ENCODE peak calls at places on chromosomes 11 and 22, in seven cellular contexts. F is activated gamma-delta T cell; D is NCI-H1694; T is NAMALWA; Q is stimulated activated CD8-positive, alpha-beta memory T cell treated with anti-CD3 and anti-CD28 coated beads, Interleukin-4, amount 100 ng/mL, for 4 hours; S is T47D; V is HCT116. I is an unnamed sample.

GRCh38 chr11:2808850-2809847 is 76.4 kb downstream of the CDKN1C start:
- DNase-seq in V (no peak), T (no peak), Q (no peak), S (no peak), D (no peak), F (no peak), I (no peak)

GRCh38 chr11:13107544-13108044 is 98.5 kb downstream of the RASSF10 start:
- DNase-seq in S (no peak), V (no peak), F (no peak), Q (no peak), T (no peak), D (no peak), I (no peak)

GRCh38 chr11:69864930-69865661 is 45.9 kb upstream of the FGF3 start:
- DNase-seq in D (no peak), Q (no peak), T (no peak), F (no peak), V (no peak), S (no peak), I (no peak)

GRCh38 chr11:56885182-56885581 is 103.5 kb upstream of the OR5AK2 start:
- DNase-seq in F (no peak), S (no peak), T (no peak), Q (no peak), D (no peak), V (no peak), I (no peak)

GRCh38 chr11:34564406-34564805 is 50.8 kb upstream of the ELF5 start:
- DNase-seq in D (no peak), Q (no peak), V (peak), T (no peak), S (no peak), F (no peak), I (no peak)

GRCh38 chr11:110763249-110764011 is 51.2 kb upstream of the ARHGAP20 start:
- DNase-seq in D (no peak), S (no peak), Q (no peak), F (no peak), T (no peak), V (no peak), I (no peak)

GRCh38 chr22:46421272-46421671 is 85.8 kb downstream of the TRMU start:
- DNase-seq in F (peak), T (no peak), V (no peak), Q (no peak), S (no peak), D (no peak), I (no peak)

GRCh38 chr11:57474017-57474750 is 13.9 kb downstream of the RTN4RL2 start:
- DNase-seq in V (no peak), T (no peak), S (no peak), Q (no peak), D (peak), F (no peak), I (no peak)

GRCh38 chr11:70111269-70112016 is 33.3 kb downstream of the ANO1 start:
- DNase-seq in F (no peak), V (no peak), S (peak), D (no peak), Q (no peak), T (no peak), I (peak)

GRCh38 chr11:11146830-11147229 is 206.2 kb downstream of the CSNK2A3 start:
- DNase-seq in V (no peak), T (no peak), D (no peak), Q (no peak), F (no peak), S (no peak), I (no peak)

GRCh38 chr22:26673485-26673884 is 16.1 kb downstream of the MIAT start:
- DNase-seq in F (no peak), S (no peak), Q (no peak), V (no peak), T (no peak), D (no peak), I (no peak)

GRCh38 chr22:46815896-46816721 is 53.7 kb downstream of the TBC1D22A start:
- DNase-seq in V (no peak), D (peak), Q (no peak), S (no peak), F (no peak), T (no peak), I (no peak)

GRCh38 chr11:23423119-23423518 is 562.8 kb upstream of the CCDC179 start:
- DNase-seq in S (no peak), F (no peak), Q (no peak), V (no peak), D (no peak), T (no peak), I (no peak)

GRCh38 chr11:959027-959426 is 33.4 kb downstream of the AP2A2 start:
- DNase-seq in V (no peak), D (no peak), Q (no peak), T (no peak), S (no peak), F (no peak), I (no peak)

GRCh38 chr11:2541881-2542361 is 97.1 kb downstream of the KCNQ1 start:
- DNase-seq in V (no peak), S (no peak), T (no peak), F (no peak), D (no peak), Q (no peak), I (no peak)

GRCh38 chr11:75249704-75250103 is 9.1 kb downstream of the TPBGL start:
- DNase-seq in Q (no peak), D (no peak), V (no peak), T (no peak), F (no peak), S (no peak), I (no peak)

GRCh38 chr11:17604913-17605230 is 57.8 kb downstream of the OTOG start:
- DNase-seq in T (no peak), S (no peak), V (no peak), F (no peak), D (no peak), Q (no peak), I (no peak)

GRCh38 chr11:94926698-94927237 is 46.6 kb downstream of the CWC15 start:
- DNase-seq in S (no peak), F (no peak), D (no peak), Q (no peak), V (no peak), T (no peak), I (peak)

GRCh38 chr22:33677536-33677935 is 242.7 kb downstream of the LARGE1 start:
- DNase-seq in Q (no peak), T (no peak), D (no peak), S (no peak), F (no peak), V (no peak), I (no peak)

GRCh38 chr11:63906585-63906984 is 10.4 kb downstream of the RCOR2 start:
- DNase-seq in S (peak), F (no peak), Q (no peak), D (no peak), V (no peak), T (peak), I (no peak)

GRCh38 chr11:12693485-12694181 is 19.4 kb downstream of the TEAD1 start:
- DNase-seq in D (no peak), F (no peak), V (peak), S (no peak), Q (no peak), T (no peak), I (no peak)

GRCh38 chr11:46352063-46352841 is 5.0 kb downstream of the DGKZ start:
- DNase-seq in V (no peak), D (no peak), T (peak), Q (no peak), S (no peak), F (peak), I (peak)

GRCh38 chr11:115672999-115673411 is 168.8 kb upstream of the CADM1 start:
- DNase-seq in V (no peak), S (no peak), Q (no peak), D (no peak), F (no peak), T (no peak), I (peak)